ENCODE peak calls at places on chromosomes 16 and 17, in five cellular contexts. Y is fibroblast of pulmonary artery; V is amygdala; P is natural killer cell; G is activated CD4-positive, alpha-beta T cell treated with anti-CD3 and anti-CD28 coated beads for 1 hour. F is an unnamed sample.

GRCh38 chr16:83046664-83047063 is 419.9 kb downstream of the CDH13 start:
- DNase-seq in P (no peak), Y (peak; percentile 29), V (no peak), G (no peak), F (no peak)

GRCh38 chr17:57988301-57989010 is 402 bp upstream of the VEZF1 start:
- DNase-seq in P (no peak), Y (peak; percentile 60), V (peak; percentile 90), G (peak; percentile 57), F (peak; percentile 67)

GRCh38 chr17:48543854-48544355 is 1.0 kb downstream of the HOXB2 start:
- DNase-seq in P (no peak), Y (no peak), G (no peak), V (no peak), F (peak; percentile 36)

GRCh38 chr16:84357191-84357651 is 11.1 kb upstream of the ATP2C2 start:
- DNase-seq in Y (no peak), P (no peak), G (no peak), V (no peak), F (peak; percentile 48)

GRCh38 chr17:72725432-72726068 is 366.9 kb downstream of the SLC39A11 start:
- DNase-seq in P (no peak), G (peak; percentile 17), V (peak; percentile 8), Y (peak; percentile 75), F (peak; percentile 56)

GRCh38 chr17:47325176-47325575 is 1.4 kb downstream of the EFCAB13 start:
- DNase-seq in V (no peak), P (no peak), Y (no peak), G (no peak), F (no peak)

GRCh38 chr17:16104189-16104588 is 104.6 kb downstream of the TTC19 start:
- DNase-seq in V (no peak), G (no peak), Y (no peak), P (no peak), F (no peak)

GRCh38 chr17:59440757-59441458 is 109.5 kb downstream of the YPEL2 start:
- DNase-seq in V (peak; percentile 56), Y (peak; percentile 96), G (peak; percentile 75), P (peak; percentile 75), F (peak; percentile 88)

GRCh38 chr17:18270046-18270850 is 9.8 kb downstream of the MIEF2 start:
- DNase-seq in V (no peak), Y (no peak), G (no peak), P (no peak), F (no peak)

GRCh38 chr16:78122774-78123315 is 23.4 kb downstream of the WWOX start:
- DNase-seq in P (no peak), V (no peak), Y (peak; percentile 70), G (no peak), F (peak; percentile 51)

GRCh38 chr16:66013497-66013896 is 353.0 kb upstream of the CDH5 start:
- DNase-seq in Y (no peak), V (no peak), G (no peak), P (no peak), F (no peak)

GRCh38 chr17:44598329-44598728 is 41.0 kb downstream of the FZD2 start:
- DNase-seq in P (no peak), Y (no peak), V (no peak), G (no peak), F (no peak)

GRCh38 chr17:72390675-72391501 is 270.1 kb downstream of the SOX9 start:
- DNase-seq in Y (peak; percentile 33), V (no peak), P (no peak), G (no peak), F (peak; percentile 81)

GRCh38 chr16:84940670-84941551 is 70.4 kb downstream of the ZDHHC7 start:
- DNase-seq in V (no peak), G (no peak), P (no peak), Y (no peak), F (no peak)

GRCh38 chr16:35564889-35565288 is 2105.5 kb downstream of the TP53TG3F start:
- DNase-seq in V (no peak), Y (no peak), G (no peak), P (no peak), F (no peak)

GRCh38 chr16:65510241-65510640 is 388.4 kb upstream of the CDH11 start:
- DNase-seq in P (no peak), V (no peak), Y (no peak), G (no peak), F (no peak)

GRCh38 chr17:56599566-56599965 is 6.1 kb downstream of the NOG start:
- DNase-seq in V (no peak), Y (no peak), G (no peak), P (no peak), F (no peak)

F was measured in iris pigment epithelial cell.